ENCODE peak calls at places on chromosomes 4 and X, in seven cellular contexts. One of them, this sample, is unnamed.

GRCh38 chr4:82401600-82401999 is 27.8 kb upstream of the HNRNPD start:
- DNase-seq in RPMI8226: no peak
- DNase-seq in suprapubic skin: no peak
- DNase-seq in EL: no peak
- DNase-seq in heart left ventricle: no peak
- DNase-seq in A673: no peak
- DNase-seq in NCI-H1436: no peak
- DNase-seq in this sample: no peak

GRCh38 chr4:185307136-185307950 is 88.4 kb downstream of the LRP2BP start:
- DNase-seq in RPMI8226: peak; percentile 23
- DNase-seq in A673: no peak
- DNase-seq in NCI-H1436: no peak
- DNase-seq in EL: no peak
- DNase-seq in heart left ventricle: no peak
- DNase-seq in suprapubic skin: no peak
- DNase-seq in this sample: peak; percentile 90

GRCh38 chr4:36020351-36020750 is 224.0 kb downstream of the ARAP2 start:
- DNase-seq in heart left ventricle: no peak
- DNase-seq in RPMI8226: no peak
- DNase-seq in suprapubic skin: no peak
- DNase-seq in NCI-H1436: no peak
- DNase-seq in A673: no peak
- DNase-seq in EL: no peak
- DNase-seq in this sample: peak; percentile 66

GRCh38 chr4:121656269-121656641 is 40.5 kb downstream of the ANXA5 start:
- DNase-seq in NCI-H1436: no peak
- DNase-seq in suprapubic skin: no peak
- DNase-seq in RPMI8226: peak; percentile 30
- DNase-seq in EL: peak; percentile 60
- DNase-seq in A673: peak; percentile 79
- DNase-seq in heart left ventricle: peak; percentile 50
- DNase-seq in this sample: peak; percentile 58

GRCh38 chrX:19627081-19627480 is 111.8 kb upstream of the MAP3K15 start:
- DNase-seq in NCI-H1436: no peak
- DNase-seq in A673: no peak
- DNase-seq in EL: no peak
- DNase-seq in suprapubic skin: no peak
- DNase-seq in RPMI8226: no peak
- DNase-seq in heart left ventricle: no peak
- DNase-seq in this sample: no peak

GRCh38 chrX:108224727-108225455 is 133.3 kb downstream of the ATG4A start:
- DNase-seq in heart left ventricle: no peak
- DNase-seq in NCI-H1436: peak; percentile 20
- DNase-seq in A673: peak; percentile 71
- DNase-seq in RPMI8226: peak; percentile 16
- DNase-seq in EL: peak; percentile 33
- DNase-seq in suprapubic skin: no peak
- DNase-seq in this sample: peak; percentile 30

GRCh38 chr4:40478215-40478614 is 143.1 kb downstream of the CHRNA9 start:
- DNase-seq in heart left ventricle: no peak
- DNase-seq in suprapubic skin: no peak
- DNase-seq in EL: no peak
- DNase-seq in RPMI8226: no peak
- DNase-seq in NCI-H1436: no peak
- DNase-seq in A673: no peak
- DNase-seq in this sample: no peak

GRCh38 chr4:145203400-145203799 is 23.0 kb upstream of the OTUD4 start:
- DNase-seq in suprapubic skin: no peak
- DNase-seq in heart left ventricle: no peak
- DNase-seq in A673: no peak
- DNase-seq in RPMI8226: no peak
- DNase-seq in EL: no peak
- DNase-seq in NCI-H1436: no peak
- DNase-seq in this sample: no peak

GRCh38 chr4:14920237-14920636 is 82.0 kb upstream of the CPEB2 start:
- DNase-seq in suprapubic skin: no peak
- DNase-seq in RPMI8226: no peak
- DNase-seq in A673: no peak
- DNase-seq in heart left ventricle: no peak
- DNase-seq in NCI-H1436: no peak
- DNase-seq in EL: no peak
- DNase-seq in this sample: no peak

GRCh38 chr4:108758498-108758897 is 4.4 kb downstream of the ETNPPL start:
- DNase-seq in NCI-H1436: no peak
- DNase-seq in suprapubic skin: no peak
- DNase-seq in heart left ventricle: no peak
- DNase-seq in EL: no peak
- DNase-seq in A673: no peak
- DNase-seq in RPMI8226: no peak
- DNase-seq in this sample: no peak

GRCh38 chr4:112982677-112983076 is 66.8 kb upstream of the ANK2 start:
- DNase-seq in NCI-H1436: no peak
- DNase-seq in suprapubic skin: no peak
- DNase-seq in EL: no peak
- DNase-seq in heart left ventricle: no peak
- DNase-seq in RPMI8226: no peak
- DNase-seq in A673: peak; percentile 21
- DNase-seq in this sample: no peak

GRCh38 chr4:4856071-4857000 is 3.1 kb upstream of the MSX1 start:
- DNase-seq in suprapubic skin: peak; percentile 77
- DNase-seq in NCI-H1436: no peak
- DNase-seq in EL: no peak
- DNase-seq in heart left ventricle: peak; percentile 13
- DNase-seq in RPMI8226: no peak
- DNase-seq in A673: no peak
- DNase-seq in this sample: no peak

GRCh38 chr4:160403066-160403465 is 1300.2 kb downstream of the RAPGEF2 start:
- DNase-seq in suprapubic skin: no peak
- DNase-seq in EL: no peak
- DNase-seq in heart left ventricle: no peak
- DNase-seq in NCI-H1436: no peak
- DNase-seq in RPMI8226: no peak
- DNase-seq in A673: no peak
- DNase-seq in this sample: no peak

GRCh38 chr4:92600638-92601037 is 296.9 kb downstream of the GRID2 start:
- DNase-seq in EL: no peak
- DNase-seq in A673: no peak
- DNase-seq in NCI-H1436: no peak
- DNase-seq in suprapubic skin: no peak
- DNase-seq in RPMI8226: no peak
- DNase-seq in heart left ventricle: no peak
- DNase-seq in this sample: no peak

GRCh38 chrX:136250191-136251041 is 784 bp downstream of the MAP7D3 start:
- DNase-seq in suprapubic skin: no peak
- DNase-seq in heart left ventricle: no peak
- DNase-seq in NCI-H1436: no peak
- DNase-seq in A673: peak; percentile 10
- DNase-seq in EL: peak; percentile 26
- DNase-seq in RPMI8226: peak; percentile 17
- DNase-seq in this sample: peak; percentile 10

GRCh38 chrX:121876316-121876715 is 828.9 kb downstream of the GLUD2 start:
- DNase-seq in suprapubic skin: no peak
- DNase-seq in EL: peak; percentile 73
- DNase-seq in A673: peak; percentile 62
- DNase-seq in NCI-H1436: no peak
- DNase-seq in heart left ventricle: no peak
- DNase-seq in RPMI8226: no peak
- DNase-seq in this sample: peak; percentile 54

GRCh38 chr4:11053601-11054000 is 369.0 kb upstream of the CLNK start:
- DNase-seq in RPMI8226: no peak
- DNase-seq in A673: no peak
- DNase-seq in NCI-H1436: no peak
- DNase-seq in heart left ventricle: no peak
- DNase-seq in EL: no peak
- DNase-seq in suprapubic skin: no peak
- DNase-seq in this sample: peak; percentile 56

GRCh38 chr4:147768113-147768512 is 36.2 kb downstream of the ARHGAP10 start:
- DNase-seq in suprapubic skin: no peak
- DNase-seq in A673: peak; percentile 89
- DNase-seq in EL: peak; percentile 88
- DNase-seq in NCI-H1436: no peak
- DNase-seq in RPMI8226: no peak
- DNase-seq in heart left ventricle: no peak
- DNase-seq in this sample: peak; percentile 84

GRCh38 chrX:48645669-48646068 is 37.9 kb upstream of the WAS start:
- DNase-seq in heart left ventricle: no peak
- DNase-seq in RPMI8226: no peak
- DNase-seq in suprapubic skin: no peak
- DNase-seq in A673: no peak
- DNase-seq in NCI-H1436: no peak
- DNase-seq in EL: no peak
- DNase-seq in this sample: no peak

GRCh38 chr4:104615496-104615895 is 120.8 kb upstream of the CXXC4 start:
- DNase-seq in suprapubic skin: no peak
- DNase-seq in RPMI8226: no peak
- DNase-seq in NCI-H1436: no peak
- DNase-seq in heart left ventricle: no peak
- DNase-seq in A673: no peak
- DNase-seq in EL: no peak
- DNase-seq in this sample: peak; percentile 76

GRCh38 chr4:1080432-1080831 is 32.9 kb downstream of the RNF212 start:
- DNase-seq in suprapubic skin: peak; percentile 76
- DNase-seq in A673: no peak
- DNase-seq in EL: no peak
- DNase-seq in RPMI8226: no peak
- DNase-seq in heart left ventricle: no peak
- DNase-seq in NCI-H1436: no peak
- DNase-seq in this sample: no peak

GRCh38 chrX:17412692-17413091 is 37.7 kb downstream of the NHS start:
- DNase-seq in A673: no peak
- DNase-seq in heart left ventricle: no peak
- DNase-seq in NCI-H1436: no peak
- DNase-seq in EL: peak; percentile 81
- DNase-seq in suprapubic skin: no peak
- DNase-seq in RPMI8226: no peak
- DNase-seq in this sample: peak; percentile 86

GRCh38 chr4:41887322-41887721 is 47.9 kb upstream of the TMEM33 start:
- DNase-seq in suprapubic skin: no peak
- DNase-seq in RPMI8226: no peak
- DNase-seq in NCI-H1436: no peak
- DNase-seq in A673: no peak
- DNase-seq in heart left ventricle: no peak
- DNase-seq in EL: no peak
- DNase-seq in this sample: no peak

This sample was measured in bronchial epithelial cell.